ENCODE peak calls at places on chromosomes 5 and 9, in ten cellular contexts. C is esophagus squamous epithelium, I is pancreas, B is GM12865, L is HCT116, J is HFFc6, A is ovary, F is vagina, N is AG10803, T is omental fat pad. G is an unnamed sample.

GRCh38 chr9:20728493-20729220 is 44.6 kb downstream of the FOCAD start:
- DNase-seq in C (no peak), I (no peak), B (no peak), L (no peak), J (no peak), A (no peak), F (no peak), N (peak), T (no peak), G (no peak)

GRCh38 chr5:87150630-87151029 is 117.1 kb upstream of the RASA1 start:
- DNase-seq in C (no peak), I (no peak), B (no peak), L (no peak), J (no peak), A (no peak), F (no peak), N (no peak), T (no peak), G (no peak)

GRCh38 chr9:69546265-69546664 is 125.9 kb downstream of the APBA1 start:
- DNase-seq in C (no peak), I (no peak), B (no peak), L (peak), J (peak), A (no peak), F (no peak), N (peak), T (no peak), G (no peak)

GRCh38 chr9:124835026-124835501 is 18.2 kb upstream of the WDR38 start:
- DNase-seq in C (no peak), I (peak), B (no peak), L (no peak), J (peak), A (peak), F (no peak), N (peak), T (peak), G (peak)

GRCh38 chr9:128933731-128934130 is 12.9 kb downstream of the PHYHD1 start:
- DNase-seq in C (no peak), I (no peak), B (no peak), L (no peak), J (no peak), A (no peak), F (peak), N (no peak), T (no peak), G (no peak)

GRCh38 chr5:143248822-143249579 is 154.5 kb downstream of the NR3C1 start:
- DNase-seq in C (no peak), I (no peak), B (no peak), L (no peak), J (peak), A (no peak), F (peak), N (peak), T (no peak), G (no peak)

GRCh38 chr5:8905021-8905420 is 640.9 kb downstream of the SEMA5A start:
- DNase-seq in C (no peak), I (no peak), B (no peak), L (no peak), J (peak), A (no peak), F (no peak), N (peak), T (no peak), G (no peak)

GRCh38 chr9:123090198-123090896 is 56.9 kb downstream of the GPR21 start:
- DNase-seq in C (no peak), I (no peak), B (no peak), L (no peak), J (peak), A (no peak), F (no peak), N (peak), T (no peak), G (no peak)

GRCh38 chr9:19976226-19976625 is 187.4 kb upstream of the SLC24A2 start:
- DNase-seq in C (no peak), I (no peak), B (peak), L (no peak), J (no peak), A (no peak), F (no peak), N (no peak), T (no peak), G (no peak)

GRCh38 chr9:36191290-36191645 is 547 bp downstream of the CLTA start:
- DNase-seq in C (no peak), I (no peak), B (peak), L (no peak), J (no peak), A (no peak), F (no peak), N (peak), T (no peak), G (no peak)

GRCh38 chr9:126128494-126129142 is 198.0 kb upstream of the MVB12B start:
- DNase-seq in C (no peak), I (no peak), B (no peak), L (no peak), J (no peak), A (no peak), F (no peak), N (no peak), T (no peak), G (no peak)

DNA sequence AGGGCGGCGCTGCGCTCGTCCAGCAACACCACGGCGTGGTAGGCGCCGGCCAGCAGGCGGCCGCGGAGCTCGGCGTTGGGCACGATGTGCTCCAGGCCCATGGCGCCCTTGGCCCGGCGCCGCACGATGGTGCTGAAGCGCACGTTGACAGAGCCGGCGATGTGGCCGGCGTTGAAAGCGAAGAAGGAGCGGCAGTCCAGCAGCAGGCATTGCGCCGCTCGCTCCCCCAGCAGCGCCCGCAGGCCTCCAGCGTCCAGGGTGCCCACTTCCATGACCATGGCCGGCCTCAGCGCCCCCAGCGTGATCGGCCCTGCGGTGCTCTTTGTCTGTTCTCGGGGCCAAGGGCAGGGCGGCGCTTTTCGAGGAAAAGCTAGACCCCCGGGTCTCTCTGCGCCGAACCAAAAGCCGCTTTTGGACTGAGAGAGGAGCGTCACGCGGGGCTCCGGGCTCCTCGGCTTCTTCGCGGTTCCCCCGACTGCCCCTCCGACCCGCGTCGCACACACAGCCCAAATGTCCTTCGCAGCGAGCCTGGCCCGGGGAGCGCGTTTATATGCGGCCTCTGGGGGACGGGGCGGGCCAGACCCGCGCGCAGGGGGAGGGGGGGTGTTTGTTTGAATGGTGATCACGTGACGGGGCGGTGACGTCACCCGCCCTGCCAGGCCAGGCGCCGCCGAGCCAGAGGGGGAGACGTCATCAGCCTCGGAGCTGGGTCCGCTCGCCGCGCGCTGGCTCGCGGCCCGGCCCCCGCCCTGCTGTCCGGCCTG is at the start of gene DUSP1:
- DNase-seq in C (peak), I (peak), B (peak), L (peak), J (peak), A (peak), F (no peak), N (peak), T (peak), G (peak)
- TF ChIP-seq CTCF in C (peak), I (peak), B (peak), L (no peak), J (peak), A (peak), F (no peak), N (peak), T (no peak), G (peak)

GRCh38 chr5:1883925-1884637 is 1.4 kb upstream of the IRX4 start:
- DNase-seq in C (no peak), I (no peak), B (no peak), L (no peak), J (no peak), A (no peak), F (no peak), N (no peak), T (no peak), G (no peak)

GRCh38 chr5:1881731-1882336 is 891 bp downstream of the IRX4 start:
- DNase-seq in C (no peak), I (no peak), B (no peak), L (no peak), J (no peak), A (no peak), F (no peak), N (no peak), T (no peak), G (no peak)

GRCh38 chr5:1884638-1885475 is 2.1 kb upstream of the IRX4 start:
- DNase-seq in C (no peak), I (no peak), B (no peak), L (no peak), J (no peak), A (no peak), F (no peak), N (no peak), T (no peak), G (no peak)

GRCh38 chr5:1882337-1883119 is at the start of gene IRX4:
- DNase-seq in C (no peak), I (no peak), B (no peak), L (peak), J (no peak), A (no peak), F (no peak), N (no peak), T (no peak), G (no peak)

DNA sequence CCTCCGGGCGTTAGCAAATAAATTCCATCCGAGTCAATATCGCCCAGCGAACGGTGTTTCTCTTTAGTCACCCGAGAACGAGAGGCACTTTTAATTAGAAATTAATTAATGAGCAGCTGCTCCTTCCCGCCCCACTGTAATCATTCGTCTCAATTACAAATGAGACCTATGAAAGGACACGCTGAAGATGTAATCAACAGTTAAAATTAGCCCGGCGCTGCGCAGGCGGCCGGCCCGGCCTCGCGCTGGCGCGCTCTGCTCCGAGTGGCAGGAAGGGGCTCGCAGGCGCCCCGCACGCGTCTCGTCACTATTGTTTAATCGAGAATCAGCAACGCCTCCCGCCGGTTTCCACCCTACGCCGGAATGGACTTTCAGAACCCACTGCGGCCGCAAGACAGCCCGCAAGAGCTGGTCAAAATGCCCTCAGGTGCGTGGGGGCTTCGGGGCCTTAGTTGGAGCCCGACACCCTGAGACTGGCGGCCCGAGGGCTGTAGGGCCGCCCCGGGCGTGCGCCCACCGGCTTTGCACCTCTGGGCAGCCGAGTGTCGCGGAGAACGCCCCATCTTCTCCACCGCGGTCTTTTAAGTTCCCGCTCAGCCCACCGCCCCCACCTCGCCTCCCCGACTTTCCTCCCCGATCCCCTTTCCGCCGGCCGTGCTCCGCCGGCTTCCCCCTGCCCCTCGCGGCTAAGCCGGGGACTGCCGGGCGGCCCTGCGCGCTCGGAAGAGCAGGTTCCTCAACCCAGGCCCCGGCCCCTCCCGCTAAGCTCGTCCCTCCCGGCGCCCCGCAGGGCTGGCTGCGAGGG is 597 bp upstream of the IRX4 start:
- DNase-seq in C (no peak), I (no peak), B (no peak), L (no peak), J (no peak), A (no peak), F (no peak), N (no peak), T (no peak), G (peak)
- TF ChIP-seq CTCF in C (no peak), I (peak), B (no peak), L (no peak), J (peak), A (no peak), F (no peak), N (no peak), T (no peak), G (no peak)

GRCh38 chr5:171418982-171419662 is at the start of gene FGF18:
- DNase-seq in C (no peak), I (no peak), B (peak), L (peak), J (peak), A (peak), F (peak), N (peak), T (no peak), G (peak)
- TF ChIP-seq CTCF in C (no peak), I (no peak), B (no peak), L (peak), J (peak), A (no peak), F (no peak), N (no peak), T (no peak), G (peak)

DNA sequence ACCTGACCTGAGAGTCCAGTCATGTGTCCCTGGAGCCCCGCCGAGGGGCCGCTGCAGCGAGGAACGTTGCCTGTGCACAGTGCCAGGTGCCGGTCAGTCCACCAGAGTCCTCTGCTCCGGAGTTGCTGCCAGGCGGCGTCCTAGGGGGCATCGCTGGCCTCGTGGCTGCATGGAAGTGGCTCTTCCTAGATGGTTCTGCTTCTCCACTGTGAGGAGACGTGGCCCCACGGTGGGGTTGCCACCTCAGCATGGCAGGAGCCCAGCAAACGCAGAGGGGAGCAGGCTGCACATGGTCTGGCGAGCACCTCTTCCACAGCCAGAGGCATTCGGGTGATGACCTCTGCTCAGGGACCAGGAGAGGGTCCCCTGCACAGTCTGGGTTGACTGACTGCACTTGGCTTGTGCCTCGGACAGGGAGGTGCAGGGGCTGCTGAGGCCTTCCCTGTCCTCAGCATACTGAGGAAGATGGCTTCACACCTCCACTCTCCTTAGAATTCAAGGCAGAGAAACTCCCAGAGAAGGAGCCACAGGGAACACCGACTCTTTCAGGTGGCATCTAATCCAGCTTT is 25.9 kb upstream of the POMT1 start:
- DNase-seq in C (no peak), I (no peak), B (no peak), L (no peak), J (no peak), A (no peak), F (no peak), N (no peak), T (no peak), G (peak)
- TF ChIP-seq CTCF in C (no peak), I (no peak), B (no peak), L (no peak), J (no peak), A (no peak), F (no peak), N (no peak), T (no peak), G (no peak)

GRCh38 chr5:75053286-75054109 is 1.1 kb upstream of the GCNT4 start:
- DNase-seq in C (no peak), I (peak), B (peak), L (no peak), J (peak), A (peak), F (no peak), N (peak), T (no peak), G (peak)
- TF ChIP-seq CTCF in C (no peak), I (peak), B (no peak), L (no peak), J (peak), A (no peak), F (no peak), N (no peak), T (no peak), G (no peak)

GRCh38 chr5:77394064-77394716 is 97.9 kb downstream of the WDR41 start:
- DNase-seq in C (no peak), I (no peak), B (no peak), L (no peak), J (no peak), A (no peak), F (no peak), N (no peak), T (no peak), G (no peak)
- TF ChIP-seq CTCF in C (no peak), I (no peak), B (no peak), L (no peak), J (no peak), A (no peak), F (no peak), N (no peak), T (no peak), G (no peak)

GRCh38 chr9:2066312-2067273 is 51.4 kb downstream of the SMARCA2 start:
- DNase-seq in C (no peak), I (no peak), B (no peak), L (no peak), J (peak), A (no peak), F (no peak), N (peak), T (no peak), G (no peak)
- TF ChIP-seq CTCF in C (peak), I (no peak), B (no peak), L (no peak), J (peak), A (no peak), F (no peak), N (peak), T (no peak), G (peak)

DNA sequence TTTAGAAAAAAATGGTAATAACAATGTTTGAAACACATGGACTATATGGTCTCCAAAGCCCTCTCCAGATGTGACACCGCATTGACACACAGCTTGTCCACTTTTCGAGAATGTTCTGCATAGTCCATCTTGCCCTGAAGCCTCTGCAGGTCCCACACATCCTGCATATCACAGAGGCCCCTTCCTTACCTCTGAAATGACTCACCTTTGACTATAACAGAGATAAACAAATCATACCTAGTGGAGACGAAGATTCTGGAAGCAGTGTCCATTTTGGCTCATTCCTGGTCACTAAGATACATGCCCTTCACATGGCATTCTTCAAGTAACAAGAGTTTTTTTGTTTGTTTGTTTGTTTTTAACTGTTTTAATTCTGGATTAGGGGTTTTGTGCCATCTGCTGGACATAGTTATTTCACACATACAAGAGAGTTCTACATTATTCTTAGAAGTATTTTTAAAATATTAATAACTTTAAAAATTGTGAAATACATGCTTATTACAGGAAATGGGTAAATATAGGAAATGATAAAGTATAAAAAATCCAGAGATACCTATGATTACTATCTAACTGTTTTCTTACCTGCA is 5.1 kb downstream of the ARL14EPL start:
- DNase-seq in C (no peak), I (no peak), B (peak), L (peak), J (no peak), A (no peak), F (no peak), N (no peak), T (no peak), G (no peak)
- TF ChIP-seq CTCF in C (no peak), I (no peak), B (no peak), L (peak), J (peak), A (no peak), F (no peak), N (peak), T (no peak), G (no peak)